ENCODE peak calls at places on chromosome 17, in six cellular contexts. B is sigmoid colon, L is SK-N-SH, C is mammary epithelial cell, X is upper lobe of right lung, P is ascending aorta. E is an unnamed sample. For H3K4me1, the result is how much of the 10 kb centered on the place peaks cover.

GRCh38 chr17:45841098-45841497 is 3.6 kb upstream of the SPPL2C start:
- DNase-seq in B (no peak), X (no peak), C (no peak), L (no peak), P (no peak), E (no peak)

GRCh38 chr17:75612906-75613626 is 20.2 kb upstream of the SMIM5 start:
- DNase-seq in B (no peak), L (no peak), X (no peak), C (no peak), P (no peak), E (no peak)

GRCh38 chr17:17849147-17849820 is 12.5 kb upstream of the SREBF1 start:
- DNase-seq in B (peak), L (no peak), P (peak), X (peak), C (no peak), E (no peak)

GRCh38 chr17:7703584-7704574 is 1.1 kb upstream of the EFNB3 start:
- DNase-seq in B (no peak), L (peak), X (no peak), C (peak), P (no peak), E (no peak)

GRCh38 chr17:836154-836553 is 54.0 kb downstream of the MRM3 start:
- DNase-seq in P (no peak), L (no peak), C (no peak), X (no peak), B (no peak), E (no peak)

GRCh38 chr17:32566303-32566702 is 79.5 kb downstream of the CDK5R1 start:
- DNase-seq in L (no peak), P (no peak), C (no peak), B (no peak), X (no peak), E (no peak)

GRCh38 chr17:72022328-72022727 is 98.5 kb upstream of the SOX9 start:
- DNase-seq in L (no peak), C (no peak), B (no peak), X (no peak), P (no peak), E (no peak)

GRCh38 chr17:6539871-6540270 is 16.5 kb downstream of the PITPNM3 start:
- DNase-seq in C (no peak), B (peak), P (no peak), X (no peak), L (no peak), E (no peak)

GRCh38 chr17:17518019-17518418 is 21.8 kb upstream of the RASD1 start:
- DNase-seq in X (no peak), B (no peak), P (no peak), C (no peak), L (no peak), E (no peak)

GRCh38 chr17:30808785-30809286 is 15.7 kb downstream of the CRLF3 start:
- DNase-seq in P (no peak), L (no peak), C (no peak), X (no peak), B (peak), E (no peak)

GRCh38 chr17:30809867-30810266 is 14.6 kb downstream of the CRLF3 start:
- DNase-seq in L (no peak), C (no peak), B (no peak), P (no peak), X (no peak), E (no peak)

GRCh38 chr17:30816165-30816564 is 8.3 kb downstream of the CRLF3 start:
- DNase-seq in C (no peak), P (no peak), B (no peak), X (no peak), L (no peak), E (no peak)

DNA sequence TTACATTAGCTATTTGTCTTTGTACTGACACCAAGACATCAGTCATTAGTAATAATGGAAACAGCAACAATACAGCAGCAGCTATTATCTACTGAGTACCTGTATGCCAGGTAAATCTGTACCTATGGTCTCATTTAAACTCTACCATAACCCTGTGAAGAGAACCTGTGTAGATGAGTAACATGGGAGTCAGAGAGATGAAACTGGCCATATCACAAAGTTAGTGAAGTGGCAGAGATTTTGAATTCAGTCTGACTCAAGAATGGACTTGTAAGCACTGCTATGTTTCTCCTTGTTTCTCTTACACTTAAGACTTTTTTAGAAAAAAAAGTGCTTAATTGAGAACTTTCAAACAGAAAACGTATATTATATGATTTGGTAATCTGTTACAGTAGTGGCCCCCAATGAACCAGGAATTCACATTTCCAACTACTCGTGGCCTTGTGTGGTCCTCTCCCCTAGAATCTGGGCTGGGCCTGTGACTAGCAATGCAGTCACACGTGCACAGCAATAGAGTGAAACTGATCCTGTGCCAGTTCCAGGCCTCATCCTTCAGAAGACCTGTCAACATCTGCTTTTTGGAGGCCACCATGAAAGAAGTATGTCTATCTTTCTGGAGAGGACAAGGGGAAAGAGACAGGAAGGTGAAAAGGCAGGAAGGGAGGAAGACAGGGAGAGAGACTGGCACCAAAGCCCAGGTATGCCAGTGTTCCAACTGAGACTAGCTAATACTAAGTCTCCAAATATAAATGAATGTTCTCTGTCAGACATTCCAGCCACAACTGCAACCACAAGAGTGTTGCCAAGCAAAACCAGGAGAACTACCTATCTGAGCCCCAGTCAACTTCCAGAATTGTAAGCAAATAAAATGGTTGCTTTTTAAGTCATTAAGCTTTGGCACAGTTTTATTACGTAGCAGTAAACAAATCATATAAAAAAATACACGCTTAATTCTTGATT is 12.0 kb downstream of the CRLF3 start:
- DNase-seq in C (peak), X (no peak), B (no peak), L (no peak), P (no peak), E (peak)
- H3K4me1 ChIP-seq in C (under half), X (under half), B (under half), L (under half), P (under half), E (under half)

DNA sequence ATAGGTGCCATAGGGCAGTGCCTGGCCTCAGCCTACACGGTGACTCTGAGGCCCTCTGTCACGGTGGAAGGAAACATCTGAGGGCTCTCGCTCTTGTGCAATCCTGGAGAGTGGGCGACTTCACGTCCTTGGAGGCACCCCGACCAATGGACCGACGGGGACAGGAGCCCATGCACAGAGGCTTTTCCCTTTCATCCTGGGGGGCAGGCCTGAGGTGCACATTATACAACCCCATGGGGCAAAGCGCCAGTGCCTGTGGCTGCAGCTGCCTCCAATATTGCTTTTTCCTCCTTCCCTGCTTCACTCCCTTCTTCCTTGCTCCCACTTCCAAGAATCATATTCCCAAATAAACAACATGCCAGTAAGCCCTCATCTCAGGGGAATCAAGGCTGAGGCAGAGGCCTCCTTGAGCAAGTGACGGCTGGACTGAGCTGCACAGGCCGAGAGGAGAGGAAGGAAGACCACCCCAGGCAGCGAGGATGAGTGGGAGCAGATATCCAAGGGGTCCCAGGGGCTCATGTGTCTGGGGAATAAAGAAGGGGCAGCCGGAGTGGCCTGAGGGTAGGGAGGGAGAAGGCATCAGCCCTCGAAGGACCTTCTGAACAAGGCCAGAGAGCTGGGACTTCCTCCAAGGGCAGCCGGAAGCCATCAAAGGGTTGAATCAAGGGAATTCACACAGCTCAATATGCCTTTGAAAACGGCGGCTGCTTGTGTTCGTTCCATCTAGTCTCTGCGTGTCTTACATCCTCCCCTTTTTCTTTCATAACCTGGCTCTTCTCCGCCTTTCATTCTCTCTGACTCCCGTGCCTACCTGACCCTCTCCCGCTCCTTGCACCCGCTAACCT is 42.6 kb upstream of the RPL38 start:
- DNase-seq in B (no peak), C (no peak), P (peak), X (peak), L (no peak), E (no peak)
- H3K4me1 ChIP-seq in B (under half), C (under half), P (under half), X (under half), L (under half), E (under half)

DNA sequence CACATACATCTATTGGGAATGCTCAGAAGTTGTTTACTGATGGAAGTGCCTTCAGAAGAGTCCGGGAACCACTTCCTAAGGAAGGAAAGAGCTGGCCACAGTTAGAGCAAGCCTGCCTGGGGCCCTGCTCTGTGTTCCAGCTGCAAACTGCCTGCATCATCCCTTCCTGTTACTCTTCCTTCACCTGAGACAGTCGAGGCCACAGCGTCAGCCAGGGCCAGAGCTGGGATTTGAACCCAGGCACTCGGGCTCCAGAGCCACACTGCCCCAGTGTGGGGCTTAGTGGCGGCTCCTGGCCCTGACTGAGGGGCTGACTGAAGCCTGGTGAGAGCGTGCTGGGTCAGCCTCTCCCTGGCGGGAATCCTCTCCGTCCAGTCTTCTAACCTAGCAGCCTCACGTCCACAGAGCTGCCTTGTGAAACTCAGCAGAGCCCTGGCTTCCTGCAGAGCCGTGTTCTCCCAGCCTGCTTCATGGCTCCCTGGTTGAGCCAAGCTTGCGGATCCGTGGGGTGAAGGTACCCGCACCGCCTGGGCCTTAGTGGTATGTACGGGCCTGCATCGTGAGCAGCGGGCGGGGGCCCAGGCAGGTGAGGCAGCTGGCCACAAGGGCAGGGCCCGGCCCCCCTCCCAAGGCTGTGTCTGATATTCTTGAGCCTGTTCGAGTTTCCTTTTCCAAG is 4.6 kb upstream of the C17orf99 start:
- DNase-seq in X (no peak), L (no peak), C (peak), P (no peak), B (no peak), E (no peak)
- H3K4me1 ChIP-seq in X (half or more), L (under half), C (under half), P (under half), B (under half), E (under half)

GRCh38 chr17:8900626-8901585 is 33.4 kb upstream of the PIK3R6 start:
- DNase-seq in C (no peak), L (no peak), P (peak), X (no peak), B (no peak), E (no peak)
- H3K4me1 ChIP-seq in C (under half), L (under half), P (under half), X (under half), B (under half), E (under half)

DNA sequence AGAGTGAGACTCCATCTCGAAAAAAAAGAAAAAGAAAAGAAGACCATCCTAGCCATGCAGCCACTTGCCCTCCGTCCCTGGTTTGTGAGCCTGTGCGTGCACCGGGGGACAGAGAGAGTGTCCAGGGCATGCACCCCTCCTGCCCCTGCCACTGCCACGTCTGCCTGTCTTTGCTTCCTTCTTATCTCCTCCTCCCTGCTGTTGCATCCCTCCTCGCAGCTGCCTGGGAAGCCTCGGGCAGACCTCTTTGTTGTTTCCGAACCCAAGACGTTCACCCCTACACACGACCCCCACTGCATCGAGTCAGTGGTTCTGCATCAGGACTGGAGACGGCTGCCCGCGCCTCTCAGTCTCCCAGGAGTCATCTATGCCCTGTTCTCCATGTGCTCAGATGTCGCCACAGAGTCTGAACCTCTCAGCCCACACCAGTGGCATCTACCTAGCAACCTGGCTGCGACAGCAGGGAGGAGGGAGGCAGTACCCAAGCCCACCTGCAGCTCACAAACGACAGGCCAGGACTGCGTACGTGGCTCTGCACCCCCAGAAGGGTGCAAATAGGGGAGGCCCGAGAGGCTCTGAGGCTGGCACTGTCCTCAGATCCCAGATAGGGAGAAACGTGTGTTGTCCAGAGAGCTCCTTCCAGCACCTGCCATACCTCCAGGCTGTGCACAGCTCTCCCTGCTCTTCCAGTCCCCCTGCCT is 5.2 kb downstream of the TIMP2 start:
- DNase-seq in B (no peak), C (no peak), L (no peak), X (no peak), P (no peak), E (no peak)
- H3K4me1 ChIP-seq in B (half or more), C (under half), L (under half), X (half or more), P (under half), E (under half)

DNA sequence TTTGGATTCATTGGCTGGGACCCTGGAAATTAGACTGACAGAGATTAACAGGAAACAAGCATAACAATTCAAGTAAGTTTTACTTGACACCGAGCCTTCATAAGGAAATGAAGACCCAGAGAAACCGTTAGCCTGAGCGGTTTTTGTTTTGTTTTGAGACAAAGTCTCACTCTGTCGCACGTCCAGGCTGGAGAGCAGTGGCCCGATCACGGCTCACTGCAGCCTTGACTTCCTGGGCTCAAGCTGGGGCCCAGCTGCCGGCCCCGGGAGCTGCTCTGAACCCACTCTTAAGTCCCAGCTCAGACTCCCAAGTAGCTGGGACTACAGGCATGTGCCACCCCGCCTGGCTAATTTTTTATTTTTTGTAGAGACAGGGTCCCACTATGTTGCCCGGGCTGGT is 321.3 kb downstream of the SEC14L1 start:
- DNase-seq in L (no peak), X (no peak), C (no peak), B (no peak), P (no peak), E (no peak)
- H3K4me1 ChIP-seq in L (under half), X (half or more), C (under half), B (half or more), P (under half), E (under half)

DNA sequence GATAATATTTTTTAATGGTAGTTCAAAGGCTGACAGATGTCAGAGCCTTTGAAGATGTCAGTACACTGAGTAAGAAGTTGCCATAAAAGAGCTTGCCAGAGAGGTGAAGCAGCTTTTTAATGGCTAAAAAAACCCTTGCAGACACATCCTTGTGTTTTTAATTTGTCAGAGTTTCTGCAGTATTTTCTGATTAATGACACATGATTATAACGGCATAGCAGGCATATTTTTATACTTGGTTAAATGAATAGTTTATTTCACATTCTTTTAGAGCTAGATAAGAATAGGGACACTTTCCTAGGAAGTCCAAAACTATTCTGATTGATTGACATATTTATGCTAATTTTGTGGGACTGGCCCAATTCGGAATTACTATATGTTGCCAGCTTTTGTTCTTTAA is 305.7 kb downstream of the CEP112 start:
- DNase-seq in C (no peak), P (no peak), L (no peak), X (no peak), B (no peak), E (no peak)
- H3K4me1 ChIP-seq in C (under half), P (under half), L (under half), X (under half), B (under half), E (under half)

GRCh38 chr17:47829870-47830269 is 1.5 kb downstream of the MRPL10 start:
- DNase-seq in P (no peak), L (no peak), C (no peak), B (no peak), X (no peak), E (no peak)

GRCh38 chr17:47834756-47835155 is 3.3 kb downstream of the LRRC46 start:
- DNase-seq in B (no peak), L (no peak), X (no peak), P (no peak), C (no peak), E (no peak)

GRCh38 chr17:47831934-47832327 is 461 bp downstream of the LRRC46 start:
- DNase-seq in B (no peak), X (no peak), L (no peak), P (no peak), C (no peak), E (no peak)

GRCh38 chr17:47830396-47830907 is 889 bp downstream of the MRPL10 start:
- DNase-seq in P (no peak), B (no peak), C (no peak), X (no peak), L (no peak), E (no peak)

GRCh38 chr17:47830991-47831933 is at the start of the genes LRRC46 and MRPL10:
- DNase-seq in X (peak), B (peak), P (peak), L (peak), C (peak), E (no peak)
- H3K4me1 ChIP-seq in X (under half), B (under half), P (under half), L (under half), C (under half), E (under half)

GRCh38 chr17:5514976-5515375 is 28.6 kb downstream of the MIS12 start:
- DNase-seq in X (peak), P (no peak), L (no peak), B (no peak), C (no peak), E (no peak)

GRCh38 chr17:5510776-5511175 is 24.4 kb downstream of the MIS12 start:
- DNase-seq in X (no peak), C (no peak), B (no peak), P (no peak), L (no peak), E (no peak)

GRCh38 chr17:5513610-5514009 is 27.2 kb downstream of the MIS12 start:
- DNase-seq in L (no peak), B (no peak), C (no peak), P (peak), X (no peak), E (no peak)

GRCh38 chr17:5516060-5516792 is 29.9 kb downstream of the MIS12 start:
- DNase-seq in P (no peak), X (peak), L (no peak), C (peak), B (no peak), E (peak)
- H3K4me1 ChIP-seq in P (under half), X (under half), L (under half), C (under half), B (under half), E (under half)

E was measured in keratinocyte.